ENCODE peak calls at places on chromosomes 1 and 21, in seven cellular contexts. X, Q, G, S, O, Y and V are unnamed samples.

GRCh38 chr1:180842052-180842451 is 70.6 kb upstream of the KIAA1614 start:
- DNase-seq in X (peak), Q (no peak), G (no peak), S (no peak), O (no peak), Y (no peak), V (no peak)

GRCh38 chr1:119748040-119748439 is 20.7 kb downstream of the HMGCS2 start:
- DNase-seq in X (no peak), Q (no peak), G (no peak), S (no peak), O (no peak), Y (no peak), V (no peak)

GRCh38 chr1:75412616-75413015 is 198.3 kb downstream of the SLC44A5 start:
- DNase-seq in X (no peak), Q (no peak), G (no peak), S (no peak), O (no peak), Y (no peak), V (no peak)

GRCh38 chr1:179043266-179043665 is 17.6 kb downstream of the FAM20B start:
- DNase-seq in X (no peak), Q (no peak), G (no peak), S (no peak), O (no peak), Y (no peak), V (no peak)

GRCh38 chr1:23222331-23222730 is 5.0 kb upstream of the HTR1D start:
- DNase-seq in X (no peak), Q (no peak), G (no peak), S (no peak), O (no peak), Y (no peak), V (no peak)

GRCh38 chr1:27496604-27497155 is 6.7 kb upstream of the WASF2 start:
- DNase-seq in X (no peak), Q (no peak), G (no peak), S (no peak), O (no peak), Y (no peak), V (no peak)

GRCh38 chr1:45050931-45051748 is 39.1 kb downstream of the UROD start:
- DNase-seq in X (no peak), Q (no peak), G (no peak), S (no peak), O (no peak), Y (no peak), V (no peak)

GRCh38 chr1:234914606-234915290 is 213.9 kb downstream of the TOMM20 start:
- DNase-seq in X (no peak), Q (no peak), G (no peak), S (no peak), O (no peak), Y (no peak), V (no peak)

GRCh38 chr1:50077273-50077672 is 31.4 kb upstream of the ELAVL4 start:
- DNase-seq in X (no peak), Q (no peak), G (no peak), S (no peak), O (no peak), Y (no peak), V (no peak)

GRCh38 chr1:247345881-247346280 is 14.2 kb upstream of the ZNF496 start:
- DNase-seq in X (no peak), Q (no peak), G (no peak), S (no peak), O (no peak), Y (no peak), V (no peak)

GRCh38 chr1:59263116-59263515 is 33.8 kb upstream of the FGGY start:
- DNase-seq in X (no peak), Q (no peak), G (no peak), S (no peak), O (no peak), Y (no peak), V (no peak)

GRCh38 chr1:24289937-24290595 is 29.1 kb upstream of the GRHL3 start:
- DNase-seq in X (peak), Q (peak), G (peak), S (peak), O (peak), Y (peak), V (no peak)

GRCh38 chr1:247936415-247936814 is 11.7 kb downstream of the OR2AJ1 start:
- DNase-seq in X (no peak), Q (no peak), G (peak), S (no peak), O (no peak), Y (no peak), V (no peak)

GRCh38 chr1:225877570-225877969 is 4.6 kb downstream of the TMEM63A start:
- DNase-seq in X (peak), Q (no peak), G (no peak), S (peak), O (peak), Y (peak), V (no peak)

GRCh38 chr21:25568230-25568629 is 39.1 kb downstream of the MRPL39 start:
- DNase-seq in X (no peak), Q (no peak), G (no peak), S (peak), O (peak), Y (peak), V (no peak)

GRCh38 chr1:69081671-69082070 is 486.1 kb upstream of the LRRC7 start:
- DNase-seq in X (no peak), Q (no peak), G (no peak), S (no peak), O (no peak), Y (no peak), V (no peak)

GRCh38 chr1:85313888-85314696 is 37.7 kb upstream of the BCL10 start:
- DNase-seq in X (no peak), Q (peak), G (no peak), S (no peak), O (peak), Y (no peak), V (no peak)

GRCh38 chr21:43979654-43980053 is 32.5 kb upstream of the TRAPPC10 start:
- DNase-seq in X (no peak), Q (no peak), G (no peak), S (no peak), O (no peak), Y (no peak), V (no peak)

GRCh38 chr1:182197555-182197954 is 136.0 kb upstream of the ZNF648 start:
- DNase-seq in X (no peak), Q (no peak), G (no peak), S (no peak), O (no peak), Y (peak), V (no peak)

GRCh38 chr1:27603962-27604578 is at the start of gene AHDC1:
- DNase-seq in X (peak), Q (no peak), G (peak), S (peak), O (peak), Y (peak), V (peak)

GRCh38 chr1:56525463-56526155 is 53.8 kb downstream of the PLPP3 start:
- DNase-seq in X (no peak), Q (no peak), G (no peak), S (peak), O (no peak), Y (peak), V (no peak)

GRCh38 chr1:228217551-228218344 is 9.9 kb downstream of the OBSCN start:
- DNase-seq in X (no peak), Q (no peak), G (peak), S (no peak), O (no peak), Y (no peak), V (no peak)

GRCh38 chr1:54671985-54672608 is 30.5 kb downstream of the MROH7 start:
- DNase-seq in X (peak), Q (peak), G (no peak), S (no peak), O (peak), Y (peak), V (peak)

GRCh38 chr1:41811978-41812852 is 106.5 kb downstream of the HIVEP3 start:
- DNase-seq in X (peak), Q (peak), G (no peak), S (no peak), O (peak), Y (peak), V (peak)

GRCh38 chr21:15252437-15252836 is 187.6 kb upstream of the NRIP1 start:
- DNase-seq in X (no peak), Q (no peak), G (no peak), S (no peak), O (no peak), Y (no peak), V (no peak)

GRCh38 chr1:24321712-24322635 is 2.8 kb downstream of the GRHL3 start:
- DNase-seq in X (no peak), Q (no peak), G (peak), S (peak), O (peak), Y (peak), V (peak)

GRCh38 chr1:233020441-233020840 is 70.0 kb downstream of the NTPCR start:
- DNase-seq in X (no peak), Q (no peak), G (no peak), S (no peak), O (peak), Y (no peak), V (no peak)

GRCh38 chr1:44553127-44553758 is 121.0 kb downstream of the TMEM53 start:
- DNase-seq in X (no peak), Q (no peak), G (no peak), S (no peak), O (no peak), Y (no peak), V (no peak)

GRCh38 chr1:201419737-201420607 is 1.6 kb downstream of the TNNI1 start:
- DNase-seq in X (no peak), Q (no peak), G (no peak), S (peak), O (no peak), Y (no peak), V (no peak)

GRCh38 chr1:35809156-35810095 is 1.6 kb downstream of the AGO4 start:
- DNase-seq in X (no peak), Q (no peak), G (no peak), S (no peak), O (no peak), Y (no peak), V (no peak)

GRCh38 chr1:109341944-109342925 is 35.4 kb upstream of the MYBPHL start:
- DNase-seq in X (no peak), Q (no peak), G (no peak), S (no peak), O (peak), Y (no peak), V (no peak)

GRCh38 chr1:10705953-10706352 is 90.5 kb downstream of the CASZ1 start:
- DNase-seq in X (no peak), Q (no peak), G (peak), S (no peak), O (no peak), Y (no peak), V (no peak)
- TF ChIP-seq POLR2AphosphoS5 in X (no peak), Q (no peak), G (no peak), S (no peak), O (no peak), Y (no peak), V (no peak)

GRCh38 chr1:153816283-153816904 is 41.2 kb downstream of the SLC27A3 start:
- DNase-seq in X (no peak), Q (no peak), G (no peak), S (no peak), O (no peak), Y (no peak), V (no peak)
- TF ChIP-seq POLR2AphosphoS5 in X (no peak), Q (no peak), G (no peak), S (no peak), O (no peak), Y (no peak), V (no peak)

DNA sequence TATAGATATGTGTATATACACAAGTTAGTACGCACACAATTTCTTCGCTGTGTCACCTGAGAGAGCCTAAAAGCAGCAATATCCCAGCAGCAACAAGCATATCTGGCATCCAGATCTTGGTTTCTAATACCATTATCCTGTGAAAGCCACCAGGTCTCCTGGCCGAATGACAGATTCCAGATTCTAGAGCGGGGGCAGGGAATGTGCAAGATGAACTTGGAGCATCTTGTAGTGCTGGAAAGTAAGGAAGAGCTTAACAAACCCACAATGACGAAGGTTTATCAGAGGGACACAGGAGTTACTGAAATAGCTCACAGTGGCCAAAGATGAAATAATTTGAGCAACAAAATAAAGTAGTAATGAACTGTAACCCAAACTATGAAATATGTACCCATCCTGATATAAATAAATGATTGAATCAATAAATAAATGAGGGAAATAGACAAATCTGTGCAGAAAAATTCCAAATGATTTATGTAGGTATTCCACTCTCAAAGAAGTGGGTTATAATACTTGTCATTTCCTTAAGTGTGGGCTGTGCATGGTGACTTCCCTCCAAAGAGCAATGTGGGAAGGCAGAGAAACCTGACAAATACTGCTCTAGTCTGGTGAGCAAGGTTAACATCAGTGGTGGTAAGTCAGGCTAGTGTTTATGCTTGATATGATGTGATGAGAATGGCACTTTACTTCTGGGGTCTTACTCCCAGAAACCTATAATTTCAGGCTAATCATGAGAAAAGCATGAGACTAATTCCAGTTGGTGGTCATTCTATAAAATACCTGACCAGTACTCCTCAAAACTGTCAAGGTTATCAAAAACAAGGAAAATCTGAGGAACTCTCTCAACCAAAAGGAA is 67.9 kb downstream of the LRRC8D start:
- DNase-seq in X (no peak), Q (no peak), G (no peak), S (no peak), O (no peak), Y (no peak), V (no peak)
- TF ChIP-seq POLR2AphosphoS5 in X (no peak), Q (no peak), G (no peak), S (no peak), O (no peak), Y (no peak), V (no peak)

DNA sequence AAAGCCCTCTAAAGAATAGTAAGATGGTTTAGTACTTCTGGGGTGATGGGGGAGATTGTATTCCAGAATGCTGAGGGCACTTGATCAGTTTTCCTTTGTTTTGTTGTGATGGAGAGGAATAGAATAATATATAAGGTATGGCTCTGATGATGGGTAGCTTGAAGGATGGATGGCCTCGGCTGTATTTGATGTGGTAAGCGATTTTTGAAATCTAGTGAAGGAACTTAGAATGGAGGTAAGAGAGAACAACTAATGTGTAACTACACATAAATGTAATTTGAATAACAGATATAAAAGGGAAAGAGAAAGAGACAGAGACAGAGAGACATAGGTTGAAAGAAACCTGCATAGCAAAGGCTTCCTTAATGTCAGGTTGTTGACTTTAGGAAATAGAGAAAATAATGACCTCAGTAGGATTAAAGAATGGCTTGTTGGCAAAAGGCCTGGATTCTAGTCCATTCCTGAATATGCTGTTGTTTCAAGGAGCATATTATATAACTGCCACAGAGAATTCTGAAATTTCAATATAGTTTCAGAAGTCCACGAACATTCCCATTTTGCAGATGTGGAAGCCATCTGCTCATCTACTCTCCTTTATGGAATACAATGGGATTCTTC is 58.7 kb downstream of the NIBAN1 start:
- DNase-seq in X (no peak), Q (no peak), G (no peak), S (no peak), O (peak), Y (no peak), V (no peak)
- TF ChIP-seq POLR2AphosphoS5 in X (no peak), Q (no peak), G (no peak), S (no peak), O (no peak), Y (no peak), V (no peak)

GRCh38 chr1:154325583-154326545 is 539 bp downstream of the ATP8B2 start:
- DNase-seq in X (peak), Q (no peak), G (peak), S (peak), O (peak), Y (peak), V (no peak)
- TF ChIP-seq POLR2AphosphoS5 in X (no peak), Q (no peak), G (peak), S (no peak), O (peak), Y (no peak), V (no peak)